ENCODE peak calls at places on chromosome 20, in six cellular contexts. D is HCT116, F is GM23248, J is neural progenitor cell, M is PC-3, C is GM23338. Z is an unnamed sample.

GRCh38 chr20:17504898-17505663 is 26.1 kb downstream of the BFSP1 start:
- DNase-seq in M (peak; percentile 84), J (peak; percentile 78), F (peak; percentile 80), C (peak; percentile 89), D (peak; percentile 27), Z (peak; percentile 74)

GRCh38 chr20:49669601-49670189 is 44.0 kb downstream of the B4GALT5 start:
- DNase-seq in F (no peak), M (no peak), D (no peak), C (no peak), J (no peak), Z (no peak)

GRCh38 chr20:24402234-24402633 is 67.2 kb upstream of the SYNDIG1 start:
- DNase-seq in M (no peak), J (no peak), D (no peak), F (no peak), C (no peak), Z (no peak)

GRCh38 chr20:17481661-17482060 is 49.5 kb downstream of the BFSP1 start:
- DNase-seq in J (no peak), D (no peak), F (no peak), C (no peak), M (no peak), Z (no peak)

GRCh38 chr20:50111829-50112495 is 988 bp downstream of the UBE2V1 start:
- DNase-seq in D (no peak), C (no peak), F (peak; percentile 34), J (no peak), M (no peak), Z (no peak)

GRCh38 chr20:40197744-40198143 is 491.3 kb downstream of the MAFB start:
- DNase-seq in F (peak; percentile 6), C (no peak), M (no peak), J (no peak), D (no peak), Z (no peak)

GRCh38 chr20:46945465-46945864 is 50.8 kb downstream of the EYA2 start:
- DNase-seq in C (peak; percentile 41), F (no peak), J (peak; percentile 34), D (no peak), M (peak; percentile 9), Z (no peak)

GRCh38 chr20:4325548-4326187 is 310.3 kb upstream of the RNF24 start:
- DNase-seq in M (peak; percentile 8), F (no peak), D (no peak), J (no peak), C (no peak), Z (no peak)

GRCh38 chr20:5056801-5057599 is 55.7 kb upstream of the SLC23A2 start:
- DNase-seq in D (peak; percentile 26), J (no peak), C (peak; percentile 64), M (peak; percentile 71), F (peak; percentile 65), Z (no peak)

GRCh38 chr20:25478889-25479568 is 71.6 kb downstream of the GINS1 start:
- DNase-seq in F (no peak), M (no peak), D (no peak), C (no peak), J (no peak), Z (no peak)

GRCh38 chr20:63942250-63943006 is 13.8 kb downstream of the UCKL1 start:
- DNase-seq in C (peak; percentile 96), F (peak; percentile 58), D (no peak), M (no peak), J (peak; percentile 80), Z (no peak)

GRCh38 chr20:11982289-11982957 is 64.7 kb downstream of the BTBD3 start:
- DNase-seq in F (no peak), D (no peak), J (no peak), C (no peak), M (no peak), Z (peak; percentile 28)

GRCh38 chr20:56411759-56412472 is at the start of gene CASS4:
- DNase-seq in J (no peak), F (peak; percentile 76), M (peak; percentile 43), C (no peak), D (no peak), Z (peak; percentile 26)

GRCh38 chr20:34124469-34125249 is 12.6 kb upstream of the EIF2S2 start:
- DNase-seq in J (no peak), C (no peak), F (no peak), D (no peak), M (no peak), Z (no peak)

GRCh38 chr20:60330461-60330860 is 372.2 kb downstream of the CDH26 start:
- DNase-seq in C (no peak), D (no peak), F (no peak), J (no peak), M (no peak), Z (no peak)

GRCh38 chr20:23331951-23332350 is 18.6 kb upstream of the NXT1 start:
- DNase-seq in F (no peak), D (no peak), M (peak; percentile 21), C (no peak), J (peak; percentile 24), Z (no peak)

GRCh38 chr20:32902456-32903420 is 44.0 kb downstream of the EFCAB8 start:
- DNase-seq in J (peak; percentile 77), F (peak; percentile 80), M (peak; percentile 68), C (peak; percentile 72), D (peak; percentile 27), Z (peak; percentile 76)

GRCh38 chr20:23782366-23782983 is 31.7 kb upstream of the CST1 start:
- DNase-seq in F (peak; percentile 49), D (no peak), J (peak; percentile 46), M (peak; percentile 68), C (peak; percentile 79), Z (peak; percentile 57)

DNA sequence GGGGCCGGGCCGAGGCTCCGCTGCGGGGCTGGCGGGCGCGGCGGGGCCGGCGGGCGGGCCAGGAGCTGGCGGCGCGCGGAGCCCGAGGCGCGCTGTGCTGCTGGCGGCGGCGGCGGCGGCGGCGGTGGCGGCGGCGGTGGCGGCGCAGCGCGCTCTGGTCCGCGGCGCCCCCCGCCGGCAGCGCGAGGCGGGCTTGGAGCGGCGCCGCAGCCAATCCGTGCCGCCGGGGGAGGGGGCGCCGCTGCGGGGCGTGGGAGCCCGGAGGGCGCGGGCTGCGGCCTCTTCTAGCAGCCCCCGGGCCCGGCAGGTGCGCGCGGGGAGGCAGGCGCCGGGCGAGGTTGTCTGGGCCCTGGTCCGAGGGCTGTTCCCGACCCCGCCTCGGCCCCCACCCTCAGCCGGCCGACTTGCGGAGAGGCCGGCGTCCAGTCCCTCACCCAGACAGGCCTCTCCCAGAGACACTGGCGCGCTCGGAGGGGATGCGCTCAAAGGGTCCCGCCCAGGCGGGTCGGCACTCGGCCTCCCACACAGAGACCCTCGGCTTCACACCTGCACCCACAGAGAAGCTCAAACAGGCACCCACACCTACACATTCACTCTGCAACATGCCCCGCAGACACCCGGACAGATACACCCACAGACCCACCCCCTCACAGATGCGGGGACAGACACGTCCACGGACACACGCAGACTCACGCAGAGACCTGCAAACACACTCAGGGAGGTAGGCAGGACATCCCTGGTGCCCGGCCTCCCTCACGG is at the start of gene RIMS4:
- DNase-seq in D (no peak), F (peak; percentile 37), J (peak; percentile 88), C (peak; percentile 75), M (no peak), Z (peak; percentile 58)
- TF ChIP-seq EZH2 in D (no peak), F (peak; percentile 92), J (no peak), C (no peak), M (peak; percentile 87), Z (no peak)

DNA sequence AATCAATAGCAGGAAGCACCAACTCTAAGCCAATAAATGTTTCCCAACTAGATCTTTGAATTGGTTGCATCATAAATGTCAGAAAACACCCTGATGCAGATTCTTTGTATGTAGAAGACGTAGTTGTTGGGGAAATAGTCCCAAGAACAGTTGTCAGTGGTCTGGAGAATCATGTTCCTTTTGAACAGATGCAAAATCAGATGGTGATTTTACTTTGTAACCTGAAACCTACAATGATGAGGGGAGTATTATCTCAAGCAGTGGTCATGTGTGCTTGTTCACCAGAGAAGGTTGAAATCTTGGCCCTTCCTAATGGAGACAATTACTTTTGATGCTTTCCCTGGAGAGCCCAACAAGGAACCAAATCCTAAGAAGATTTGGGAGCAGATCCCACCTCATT is 132.5 kb downstream of the MACROD2 start:
- DNase-seq in M (no peak), J (no peak), C (no peak), F (no peak), D (no peak), Z (no peak)
- TF ChIP-seq EZH2phosphoT487 in M (no peak), J (no peak), C (no peak), F (no peak), D (no peak), Z (no peak)

DNA sequence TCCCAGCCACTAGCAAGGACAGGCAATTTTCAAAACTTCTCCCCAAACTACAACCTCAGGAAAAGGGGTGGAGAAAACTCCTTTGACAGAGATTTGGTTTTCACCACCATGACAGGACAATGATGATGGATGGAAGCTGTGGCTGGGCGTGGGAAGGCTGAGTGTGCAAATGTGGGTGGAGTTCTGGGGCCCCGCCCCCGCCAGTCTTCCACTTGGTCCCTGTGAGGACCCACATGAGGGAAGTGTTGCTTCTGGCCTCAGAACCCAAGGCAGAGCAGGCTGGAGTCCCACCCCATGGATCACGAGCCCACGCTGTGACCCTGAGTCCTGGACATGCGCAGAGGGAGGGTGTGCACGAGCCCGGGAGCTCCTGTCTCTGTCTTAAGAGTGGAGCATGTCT is 21.5 kb upstream of the MRGBP start:
- DNase-seq in J (no peak), F (no peak), M (no peak), C (no peak), D (no peak), Z (no peak)
- H2AFZ ChIP-seq in J (no peak overlapping the region), F (no peak overlapping the region), M (no peak overlapping the region), C (no peak overlapping the region), D (no peak overlapping the region), Z (no peak overlapping the region)

GRCh38 chr20:2798814-2799213 is 1.6 kb downstream of the CPXM1 start:
- DNase-seq in J (peak; percentile 56), C (peak; percentile 45), D (no peak), M (no peak), F (peak; percentile 36), Z (no peak)

GRCh38 chr20:2799271-2799670 is 1.2 kb downstream of the CPXM1 start:
- DNase-seq in D (no peak), J (peak; percentile 29), M (no peak), F (no peak), C (peak; percentile 17), Z (no peak)

GRCh38 chr20:2801459-2801728 is 967 bp upstream of the CPXM1 start:
- DNase-seq in J (peak; percentile 15), F (no peak), C (no peak), M (no peak), D (no peak), Z (no peak)

GRCh38 chr20:2800590-2801458 is at the start of gene CPXM1:
- DNase-seq in D (no peak), F (no peak), M (no peak), J (peak; percentile 90), C (peak; percentile 86), Z (peak; percentile 55)

DNA sequence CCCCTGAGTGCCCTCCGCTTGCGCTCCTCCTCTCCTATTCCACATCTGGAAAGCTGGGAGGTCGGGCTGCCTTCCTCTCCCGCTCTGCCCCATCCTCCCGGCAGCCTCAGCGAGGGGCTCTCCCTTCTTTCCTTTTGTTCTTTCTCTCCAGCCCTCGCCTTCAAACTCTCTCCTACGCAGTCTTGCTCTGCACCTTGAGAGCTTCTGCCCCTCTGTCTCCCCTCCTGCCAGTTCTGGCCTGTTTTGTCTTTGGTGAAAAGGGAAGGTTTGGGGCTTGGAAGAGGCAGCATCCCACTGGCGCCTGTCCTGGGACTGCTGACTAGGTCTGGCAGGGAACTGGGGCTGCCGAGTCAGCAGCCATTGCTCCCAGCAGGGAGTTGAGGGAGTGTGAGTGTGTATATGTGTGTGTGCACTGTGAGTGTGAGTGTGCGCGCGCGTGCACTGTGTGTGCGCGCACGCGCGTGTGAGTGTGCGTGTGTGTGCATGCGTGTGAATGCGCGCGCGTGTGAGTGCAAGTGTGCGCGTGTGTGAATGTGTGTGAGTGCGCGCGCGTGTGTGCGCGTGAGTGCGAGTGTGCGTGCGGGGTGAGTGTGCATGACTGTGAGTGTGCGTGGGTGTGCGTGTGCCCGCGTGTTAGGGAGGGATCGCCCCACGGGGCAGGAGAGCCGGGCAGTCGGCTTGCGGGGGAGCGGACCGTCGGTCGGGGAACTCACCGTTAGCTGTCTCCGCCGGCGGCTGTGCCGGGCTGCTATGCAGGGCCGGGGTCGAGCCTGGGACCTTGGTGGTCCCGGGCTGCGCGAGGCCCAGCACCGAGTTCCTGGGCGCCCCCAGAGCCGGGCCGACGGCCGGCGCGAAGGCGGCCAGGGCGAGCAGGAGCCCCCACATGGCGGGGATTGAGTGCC is 488 bp downstream of the CPXM1 start:
- DNase-seq in D (no peak), C (peak; percentile 56), M (no peak), F (peak; percentile 55), J (peak; percentile 66), Z (peak; percentile 28)
- TF ChIP-seq EZH2 in D (no peak), C (peak; percentile 44), M (no peak), F (peak; percentile 76), J (peak; percentile 24), Z (no peak)

Z was measured in hepatocyte.